ENCODE peak calls at places on chromosome 7, in eight cellular contexts. One of them, this sample, is unnamed.

GRCh38 chr7:48098846-48099245 is 9.8 kb downstream of the UPP1 start:
- DNase-seq in A549: no peak
- DNase-seq in body of pancreas: no peak
- DNase-seq in PC-3: no peak
- DNase-seq in fibroblast of lung: no peak
- DNase-seq in cardiac muscle cell: no peak
- DNase-seq in epithelial cell of esophagus: no peak
- DNase-seq in neural progenitor cell: no peak
- DNase-seq in this sample: no peak

GRCh38 chr7:33623267-33623666 is 282.1 kb upstream of the BMPER start:
- DNase-seq in A549: no peak
- DNase-seq in body of pancreas: no peak
- DNase-seq in PC-3: no peak
- DNase-seq in fibroblast of lung: peak
- DNase-seq in cardiac muscle cell: peak
- DNase-seq in epithelial cell of esophagus: no peak
- DNase-seq in neural progenitor cell: no peak
- DNase-seq in this sample: no peak

GRCh38 chr7:153835712-153836265 is 216.4 kb upstream of the DPP6 start:
- DNase-seq in A549: no peak
- DNase-seq in body of pancreas: peak
- DNase-seq in PC-3: no peak
- DNase-seq in fibroblast of lung: no peak
- DNase-seq in cardiac muscle cell: no peak
- DNase-seq in epithelial cell of esophagus: no peak
- DNase-seq in neural progenitor cell: no peak
- DNase-seq in this sample: no peak

GRCh38 chr7:135391514-135391913 is 118.4 kb downstream of the CNOT4 start:
- DNase-seq in A549: no peak
- DNase-seq in body of pancreas: no peak
- DNase-seq in PC-3: no peak
- DNase-seq in fibroblast of lung: no peak
- DNase-seq in cardiac muscle cell: no peak
- DNase-seq in epithelial cell of esophagus: no peak
- DNase-seq in neural progenitor cell: no peak
- DNase-seq in this sample: no peak

GRCh38 chr7:39609084-39609461 is 14.3 kb upstream of the RALA start:
- DNase-seq in A549: no peak
- DNase-seq in body of pancreas: no peak
- DNase-seq in PC-3: peak
- DNase-seq in fibroblast of lung: peak
- DNase-seq in cardiac muscle cell: peak
- DNase-seq in epithelial cell of esophagus: peak
- DNase-seq in neural progenitor cell: no peak
- DNase-seq in this sample: no peak

GRCh38 chr7:82275342-82275741 is 168.2 kb downstream of the CACNA2D1 start:
- DNase-seq in A549: no peak
- DNase-seq in body of pancreas: no peak
- DNase-seq in PC-3: no peak
- DNase-seq in fibroblast of lung: no peak
- DNase-seq in cardiac muscle cell: no peak
- DNase-seq in epithelial cell of esophagus: no peak
- DNase-seq in neural progenitor cell: no peak
- DNase-seq in this sample: no peak

GRCh38 chr7:150361807-150362621 is 6.6 kb upstream of the REPIN1 start:
- DNase-seq in A549: no peak
- DNase-seq in body of pancreas: no peak
- DNase-seq in PC-3: no peak
- DNase-seq in fibroblast of lung: no peak
- DNase-seq in cardiac muscle cell: no peak
- DNase-seq in epithelial cell of esophagus: no peak
- DNase-seq in neural progenitor cell: peak
- DNase-seq in this sample: no peak

GRCh38 chr7:102306916-102307677 is 20.4 kb downstream of the SH2B2 start:
- DNase-seq in A549: no peak
- DNase-seq in body of pancreas: peak
- DNase-seq in PC-3: peak
- DNase-seq in fibroblast of lung: peak
- DNase-seq in cardiac muscle cell: peak
- DNase-seq in epithelial cell of esophagus: peak
- DNase-seq in neural progenitor cell: peak
- DNase-seq in this sample: peak

GRCh38 chr7:28684729-28685211 is 272.5 kb downstream of the CREB5 start:
- DNase-seq in A549: no peak
- DNase-seq in body of pancreas: no peak
- DNase-seq in PC-3: no peak
- DNase-seq in fibroblast of lung: no peak
- DNase-seq in cardiac muscle cell: no peak
- DNase-seq in epithelial cell of esophagus: no peak
- DNase-seq in neural progenitor cell: no peak
- DNase-seq in this sample: no peak

GRCh38 chr7:131131746-131132431 is 195.8 kb upstream of the MKLN1 start:
- DNase-seq in A549: no peak
- DNase-seq in body of pancreas: no peak
- DNase-seq in PC-3: peak
- DNase-seq in fibroblast of lung: no peak
- DNase-seq in cardiac muscle cell: no peak
- DNase-seq in epithelial cell of esophagus: no peak
- DNase-seq in neural progenitor cell: no peak
- DNase-seq in this sample: no peak

GRCh38 chr7:112484671-112485097 is 3.9 kb downstream of the LSMEM1 start:
- DNase-seq in A549: peak
- DNase-seq in body of pancreas: no peak
- DNase-seq in PC-3: peak
- DNase-seq in fibroblast of lung: peak
- DNase-seq in cardiac muscle cell: peak
- DNase-seq in epithelial cell of esophagus: peak
- DNase-seq in neural progenitor cell: no peak
- DNase-seq in this sample: peak

GRCh38 chr7:2721842-2722241 is 33.8 kb downstream of the AMZ1 start:
- DNase-seq in A549: no peak
- DNase-seq in body of pancreas: no peak
- DNase-seq in PC-3: no peak
- DNase-seq in fibroblast of lung: no peak
- DNase-seq in cardiac muscle cell: no peak
- DNase-seq in epithelial cell of esophagus: no peak
- DNase-seq in neural progenitor cell: no peak
- DNase-seq in this sample: no peak

GRCh38 chr7:12674861-12675260 is 12.6 kb upstream of the ARL4A start:
- DNase-seq in A549: no peak
- DNase-seq in body of pancreas: peak
- DNase-seq in PC-3: peak
- DNase-seq in fibroblast of lung: no peak
- DNase-seq in cardiac muscle cell: peak
- DNase-seq in epithelial cell of esophagus: peak
- DNase-seq in neural progenitor cell: peak
- DNase-seq in this sample: peak

GRCh38 chr7:31882187-31882586 is 188.0 kb downstream of the PDE1C start:
- DNase-seq in A549: no peak
- DNase-seq in body of pancreas: peak
- DNase-seq in PC-3: no peak
- DNase-seq in fibroblast of lung: peak
- DNase-seq in cardiac muscle cell: no peak
- DNase-seq in epithelial cell of esophagus: peak
- DNase-seq in neural progenitor cell: peak
- DNase-seq in this sample: peak
- TF ChIP-seq CTCF in A549: no peak
- TF ChIP-seq CTCF in body of pancreas: peak
- TF ChIP-seq CTCF in PC-3: no peak
- TF ChIP-seq CTCF in fibroblast of lung: no peak
- TF ChIP-seq CTCF in cardiac muscle cell: no peak
- TF ChIP-seq CTCF in epithelial cell of esophagus: no peak
- TF ChIP-seq CTCF in neural progenitor cell: no peak
- TF ChIP-seq CTCF in this sample: no peak

GRCh38 chr7:37212051-37212450 is 236.6 kb downstream of the ELMO1 start:
- DNase-seq in A549: no peak
- DNase-seq in body of pancreas: no peak
- DNase-seq in PC-3: no peak
- DNase-seq in fibroblast of lung: no peak
- DNase-seq in cardiac muscle cell: no peak
- DNase-seq in epithelial cell of esophagus: no peak
- DNase-seq in neural progenitor cell: no peak
- DNase-seq in this sample: no peak

GRCh38 chr7:37205451-37205850 is 243.2 kb downstream of the ELMO1 start:
- DNase-seq in A549: no peak
- DNase-seq in body of pancreas: no peak
- DNase-seq in PC-3: no peak
- DNase-seq in fibroblast of lung: no peak
- DNase-seq in cardiac muscle cell: no peak
- DNase-seq in epithelial cell of esophagus: no peak
- DNase-seq in neural progenitor cell: no peak
- DNase-seq in this sample: no peak

GRCh38 chr7:37211097-37211496 is 237.6 kb downstream of the ELMO1 start:
- DNase-seq in A549: no peak
- DNase-seq in body of pancreas: peak
- DNase-seq in PC-3: no peak
- DNase-seq in fibroblast of lung: peak
- DNase-seq in cardiac muscle cell: peak
- DNase-seq in epithelial cell of esophagus: peak
- DNase-seq in neural progenitor cell: no peak
- DNase-seq in this sample: peak

GRCh38 chr7:37206192-37206591 is 242.5 kb downstream of the ELMO1 start:
- DNase-seq in A549: no peak
- DNase-seq in body of pancreas: no peak
- DNase-seq in PC-3: no peak
- DNase-seq in fibroblast of lung: no peak
- DNase-seq in cardiac muscle cell: no peak
- DNase-seq in epithelial cell of esophagus: no peak
- DNase-seq in neural progenitor cell: no peak
- DNase-seq in this sample: no peak

GRCh38 chr7:37208528-37208927 is 240.1 kb downstream of the ELMO1 start:
- DNase-seq in A549: peak
- DNase-seq in body of pancreas: peak
- DNase-seq in PC-3: peak
- DNase-seq in fibroblast of lung: peak
- DNase-seq in cardiac muscle cell: peak
- DNase-seq in epithelial cell of esophagus: peak
- DNase-seq in neural progenitor cell: peak
- DNase-seq in this sample: peak
- TF ChIP-seq CTCF in A549: peak
- TF ChIP-seq CTCF in body of pancreas: peak
- TF ChIP-seq CTCF in PC-3: peak
- TF ChIP-seq CTCF in fibroblast of lung: peak
- TF ChIP-seq CTCF in cardiac muscle cell: peak
- TF ChIP-seq CTCF in epithelial cell of esophagus: peak
- TF ChIP-seq CTCF in neural progenitor cell: peak
- TF ChIP-seq CTCF in this sample: peak

DNA sequence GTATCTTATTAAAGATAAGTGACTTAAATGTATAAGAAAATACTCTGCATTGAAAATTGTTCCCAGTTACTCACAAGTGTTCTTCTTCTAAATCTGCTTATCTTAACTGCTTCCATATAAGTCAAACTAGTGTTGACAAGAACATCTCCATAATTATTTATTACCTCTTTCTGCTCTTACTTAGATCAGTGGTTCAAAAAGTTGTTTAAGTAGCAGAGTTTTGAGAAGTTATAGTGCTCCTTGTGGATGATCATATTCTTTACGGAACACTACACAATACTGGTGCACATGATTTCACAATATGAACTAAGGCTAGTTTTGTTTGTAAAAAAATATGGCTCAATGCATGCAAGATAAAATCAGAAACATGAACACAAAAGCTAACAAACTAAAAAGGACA is 168.4 kb downstream of the SEMA3D start:
- DNase-seq in A549: no peak
- DNase-seq in body of pancreas: no peak
- DNase-seq in PC-3: peak
- DNase-seq in fibroblast of lung: no peak
- DNase-seq in cardiac muscle cell: peak
- DNase-seq in epithelial cell of esophagus: no peak
- DNase-seq in neural progenitor cell: no peak
- DNase-seq in this sample: no peak
- TF ChIP-seq CTCF in A549: no peak
- TF ChIP-seq CTCF in body of pancreas: no peak
- TF ChIP-seq CTCF in PC-3: peak
- TF ChIP-seq CTCF in fibroblast of lung: no peak
- TF ChIP-seq CTCF in cardiac muscle cell: no peak
- TF ChIP-seq CTCF in epithelial cell of esophagus: no peak
- TF ChIP-seq CTCF in neural progenitor cell: no peak
- TF ChIP-seq CTCF in this sample: no peak

GRCh38 chr7:139111147-139111546 is 1.6 kb upstream of the ZC3HAV1 start:
- DNase-seq in A549: no peak
- DNase-seq in body of pancreas: no peak
- DNase-seq in PC-3: peak
- DNase-seq in fibroblast of lung: no peak
- DNase-seq in cardiac muscle cell: no peak
- DNase-seq in epithelial cell of esophagus: no peak
- DNase-seq in neural progenitor cell: no peak
- DNase-seq in this sample: no peak

GRCh38 chr7:139109188-139109982 is at the start of gene ZC3HAV1:
- DNase-seq in A549: peak
- DNase-seq in body of pancreas: peak
- DNase-seq in PC-3: peak
- DNase-seq in fibroblast of lung: peak
- DNase-seq in cardiac muscle cell: peak
- DNase-seq in epithelial cell of esophagus: peak
- DNase-seq in neural progenitor cell: peak
- DNase-seq in this sample: peak

GRCh38 chr7:139106959-139107358 is 2.6 kb downstream of the ZC3HAV1 start:
- DNase-seq in A549: no peak
- DNase-seq in body of pancreas: no peak
- DNase-seq in PC-3: peak
- DNase-seq in fibroblast of lung: no peak
- DNase-seq in cardiac muscle cell: no peak
- DNase-seq in epithelial cell of esophagus: no peak
- DNase-seq in neural progenitor cell: no peak
- DNase-seq in this sample: no peak

GRCh38 chr7:139109983-139110411 is 477 bp upstream of the ZC3HAV1 start:
- DNase-seq in A549: no peak
- DNase-seq in body of pancreas: no peak
- DNase-seq in PC-3: no peak
- DNase-seq in fibroblast of lung: no peak
- DNase-seq in cardiac muscle cell: no peak
- DNase-seq in epithelial cell of esophagus: no peak
- DNase-seq in neural progenitor cell: no peak
- DNase-seq in this sample: no peak

DNA sequence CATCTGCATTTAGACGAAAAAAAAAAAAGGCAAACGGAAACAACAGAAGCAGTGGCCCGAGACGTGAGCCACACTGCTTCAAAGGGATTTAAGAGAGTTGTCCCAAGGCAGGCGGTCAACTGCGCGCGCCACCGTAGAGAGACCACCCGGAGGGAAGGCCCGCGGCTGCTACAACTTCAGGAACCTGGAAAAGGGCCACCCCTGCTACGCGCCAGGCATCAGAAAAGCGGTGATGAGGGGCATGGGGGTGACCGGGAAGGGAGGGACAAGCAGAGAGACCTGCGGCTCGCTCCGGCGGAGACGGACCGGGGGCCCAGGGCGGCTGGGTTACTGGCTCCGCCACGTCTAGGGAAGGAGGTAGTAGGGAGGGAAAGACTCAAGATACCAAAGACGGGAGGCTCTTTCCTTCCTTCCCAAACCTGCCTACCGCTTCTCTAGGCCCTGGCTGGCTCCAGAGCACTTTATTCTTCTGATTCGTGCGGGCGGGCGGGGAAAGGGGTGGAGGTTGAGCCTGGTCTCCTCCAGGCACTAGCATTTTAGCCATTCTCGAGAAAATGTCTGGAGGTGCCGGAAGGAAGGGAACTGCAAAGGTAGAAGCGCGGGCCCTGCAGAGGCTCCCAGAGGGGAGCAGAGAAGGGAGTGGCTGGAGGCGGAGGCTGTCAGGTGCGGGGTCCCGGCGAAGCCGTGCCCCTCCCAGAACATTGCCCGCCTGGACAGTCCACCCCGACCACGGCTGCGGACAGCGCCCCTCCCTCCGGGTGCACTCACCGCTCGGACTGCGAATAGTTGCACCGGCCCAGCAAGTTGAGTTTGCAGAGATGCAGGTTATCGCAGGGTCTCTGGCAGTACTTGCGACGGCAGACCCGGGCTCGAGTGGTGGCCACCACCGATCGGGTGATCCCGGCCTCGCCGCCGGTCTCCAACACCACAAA is 998 bp downstream of the ZC3HAV1 start:
- DNase-seq in A549: peak
- DNase-seq in body of pancreas: peak
- DNase-seq in PC-3: peak
- DNase-seq in fibroblast of lung: peak
- DNase-seq in cardiac muscle cell: peak
- DNase-seq in epithelial cell of esophagus: peak
- DNase-seq in neural progenitor cell: peak
- DNase-seq in this sample: peak
- TF ChIP-seq CTCF in A549: no peak
- TF ChIP-seq CTCF in body of pancreas: no peak
- TF ChIP-seq CTCF in PC-3: no peak
- TF ChIP-seq CTCF in fibroblast of lung: no peak
- TF ChIP-seq CTCF in cardiac muscle cell: no peak
- TF ChIP-seq CTCF in epithelial cell of esophagus: no peak
- TF ChIP-seq CTCF in neural progenitor cell: no peak
- TF ChIP-seq CTCF in this sample: no peak

This sample was measured in MCF 10A.